ENCODE peak calls at places on chromosomes 11 and 22, in nine cellular contexts. A is fibroblast of lung, F is mammary epithelial cell, R is GM23248, Z is mesenchymal stem cell, V is SK-N-SH, D is MM.1S, G is neuronal stem cell, O is PC-3. E is an unnamed sample. For H3K4me1 and H3K9me3, the result is how much of the 10 kb centered on the place peaks cover.

GRCh38 chr11:83115551-83115950 is 41.4 kb upstream of the PCF11 start:
- DNase-seq in A (peak), F (no peak), R (no peak), Z (peak), V (no peak), D (no peak), G (no peak), O (no peak), E (no peak)

GRCh38 chr22:36182871-36183270 is 18.7 kb downstream of the APOL4 start:
- DNase-seq in A (no peak), F (no peak), R (peak), Z (no peak), V (no peak), D (no peak), G (no peak), O (no peak), E (no peak)

GRCh38 chr11:7292902-7293301 is 41.2 kb downstream of the SYT9 start:
- DNase-seq in A (no peak), F (no peak), R (no peak), Z (no peak), V (no peak), D (peak), G (no peak), O (no peak), E (no peak)

GRCh38 chr22:18157714-18158028 is 7.7 kb downstream of the USP18 start:
- DNase-seq in A (no peak), F (no peak), R (no peak), Z (no peak), V (no peak), D (no peak), G (no peak), O (no peak), E (no peak)

GRCh38 chr11:120694706-120695105 is 183.2 kb downstream of the GRIK4 start:
- DNase-seq in A (no peak), F (no peak), R (no peak), Z (no peak), V (no peak), D (no peak), G (no peak), O (no peak), E (no peak)

GRCh38 chr11:48036466-48036865 is 56.1 kb downstream of the PTPRJ start:
- DNase-seq in A (peak), F (no peak), R (peak), Z (no peak), V (no peak), D (no peak), G (no peak), O (no peak), E (no peak)

GRCh38 chr22:37559901-37560681 is at the start of gene CDC42EP1:
- DNase-seq in A (peak), F (no peak), R (peak), Z (peak), V (peak), D (no peak), G (no peak), O (peak), E (peak)

GRCh38 chr11:70627219-70627618 is 228.9 kb downstream of the CTTN start:
- DNase-seq in A (no peak), F (no peak), R (no peak), Z (no peak), V (no peak), D (no peak), G (no peak), O (no peak), E (peak)

GRCh38 chr22:40094449-40094848 is 83.3 kb upstream of the TNRC6B start:
- DNase-seq in A (no peak), F (no peak), R (peak), Z (peak), V (no peak), D (peak), G (no peak), O (no peak), E (no peak)

GRCh38 chr22:39725351-39726035 is 154.9 kb downstream of the CACNA1I start:
- DNase-seq in A (no peak), F (no peak), R (no peak), Z (no peak), V (no peak), D (no peak), G (no peak), O (no peak), E (no peak)

GRCh38 chr11:66981976-66982578 is 7.0 kb downstream of the C11orf86 start:
- DNase-seq in A (peak), F (peak), R (peak), Z (peak), V (peak), D (peak), G (no peak), O (peak), E (peak)

GRCh38 chr11:80584661-80585060 is 1143.8 kb upstream of the TENM4 start:
- DNase-seq in A (no peak), F (no peak), R (no peak), Z (no peak), V (no peak), D (peak), G (no peak), O (no peak), E (no peak)

GRCh38 chr22:25702046-25702445 is 39.9 kb upstream of the MYO18B start:
- DNase-seq in A (peak), F (peak), R (peak), Z (peak), V (peak), D (peak), G (no peak), O (peak), E (no peak)

GRCh38 chr11:77064648-77065217 is 2.0 kb upstream of the CAPN5 start:
- DNase-seq in A (no peak), F (no peak), R (no peak), Z (no peak), V (no peak), D (no peak), G (no peak), O (no peak), E (no peak)

GRCh38 chr11:33507967-33508366 is 192.7 kb downstream of the C11orf91 start:
- DNase-seq in A (no peak), F (peak), R (peak), Z (peak), V (no peak), D (no peak), G (no peak), O (peak), E (no peak)

GRCh38 chr11:48109046-48109666 is 107.5 kb upstream of the OR4B1 start:
- DNase-seq in A (peak), F (peak), R (peak), Z (peak), V (no peak), D (peak), G (no peak), O (peak), E (no peak)

GRCh38 chr11:129249923-129250322 is 57.8 kb upstream of the ARHGAP32 start:
- DNase-seq in A (peak), F (peak), R (peak), Z (no peak), V (no peak), D (no peak), G (no peak), O (no peak), E (no peak)

GRCh38 chr22:17952273-17952801 is 72.0 kb downstream of the MICAL3 start:
- DNase-seq in A (no peak), F (no peak), R (no peak), Z (no peak), V (no peak), D (no peak), G (no peak), O (peak), E (peak)

GRCh38 chr11:78109011-78109685 is 29.5 kb upstream of the NDUFC2 start:
- DNase-seq in A (no peak), F (no peak), R (no peak), Z (no peak), V (no peak), D (no peak), G (no peak), O (no peak), E (no peak)

GRCh38 chr11:77884186-77884828 is 63.4 kb downstream of the AAMDC start:
- DNase-seq in A (peak), F (no peak), R (peak), Z (peak), V (no peak), D (no peak), G (no peak), O (no peak), E (no peak)

GRCh38 chr22:25668437-25668836 is 73.6 kb upstream of the MYO18B start:
- DNase-seq in A (peak), F (peak), R (peak), Z (no peak), V (peak), D (no peak), G (no peak), O (no peak), E (no peak)

GRCh38 chr11:31987118-31988005 is 103.5 kb upstream of the RCN1 start:
- DNase-seq in A (peak), F (no peak), R (peak), Z (no peak), V (peak), D (no peak), G (peak), O (no peak), E (no peak)

GRCh38 chr22:45268167-45268957 is 16.4 kb upstream of the UPK3A start:
- DNase-seq in A (no peak), F (no peak), R (peak), Z (peak), V (peak), D (no peak), G (peak), O (no peak), E (no peak)

GRCh38 chr22:32623943-32624342 is 149.3 kb downstream of the FBXO7 start:
- DNase-seq in A (peak), F (no peak), R (peak), Z (peak), V (no peak), D (no peak), G (no peak), O (no peak), E (peak)

GRCh38 chr11:68855205-68855978 is 13.7 kb upstream of the CPT1A start:
- DNase-seq in A (peak), F (no peak), R (peak), Z (no peak), V (peak), D (peak), G (no peak), O (no peak), E (peak)

GRCh38 chr11:128599729-128600128 is 12.4 kb upstream of the ETS1 start:
- DNase-seq in A (peak), F (peak), R (peak), Z (peak), V (no peak), D (no peak), G (no peak), O (peak), E (no peak)

GRCh38 chr11:113267536-113267935 is 46.8 kb upstream of the TTC12 start:
- DNase-seq in A (no peak), F (no peak), R (no peak), Z (no peak), V (no peak), D (no peak), G (no peak), O (no peak), E (no peak)

GRCh38 chr11:56340289-56340688 is 5.5 kb upstream of the OR8K1 start:
- DNase-seq in A (no peak), F (no peak), R (no peak), Z (no peak), V (no peak), D (no peak), G (no peak), O (no peak), E (no peak)

GRCh38 chr11:9639985-9640384 is 23.9 kb upstream of the SWAP70 start:
- DNase-seq in A (no peak), F (no peak), R (no peak), Z (no peak), V (no peak), D (no peak), G (no peak), O (no peak), E (no peak)

GRCh38 chr11:121523581-121524232 is 70.9 kb upstream of the SORL1-AS1 start:
- DNase-seq in A (no peak), F (no peak), R (no peak), Z (no peak), V (no peak), D (no peak), G (no peak), O (no peak), E (no peak)

GRCh38 chr11:3905080-3905953 is 49.9 kb downstream of the STIM1 start:
- DNase-seq in A (peak), F (peak), R (peak), Z (peak), V (no peak), D (peak), G (no peak), O (peak), E (peak)

GRCh38 chr11:45041556-45041955 is 90.9 kb upstream of the TP53I11 start:
- DNase-seq in A (no peak), F (no peak), R (no peak), Z (no peak), V (no peak), D (no peak), G (no peak), O (no peak), E (no peak)

GRCh38 chr11:119823077-119823476 is 94.1 kb upstream of the NECTIN1 start:
- DNase-seq in A (no peak), F (no peak), R (no peak), Z (no peak), V (no peak), D (no peak), G (no peak), O (no peak), E (no peak)

GRCh38 chr11:45089251-45089650 is 57.2 kb upstream of the PRDM11 start:
- DNase-seq in A (peak), F (peak), R (peak), Z (peak), V (no peak), D (no peak), G (no peak), O (peak), E (peak)

GRCh38 chr11:124977006-124977405 is 23.0 kb downstream of the CCDC15 start:
- DNase-seq in A (no peak), F (no peak), R (peak), Z (no peak), V (no peak), D (no peak), G (no peak), O (no peak), E (no peak)

GRCh38 chr11:111097191-111097590 is 148.3 kb upstream of the POU2AF2 start:
- DNase-seq in A (peak), F (no peak), R (no peak), Z (peak), V (no peak), D (no peak), G (no peak), O (peak), E (peak)

GRCh38 chr11:73381589-73381988 is 5.4 kb downstream of the RELT start:
- DNase-seq in A (no peak), F (no peak), R (no peak), Z (no peak), V (no peak), D (no peak), G (no peak), O (no peak), E (no peak)
- H3K4me1 ChIP-seq in A (under half), F (under half), R (under half), Z (under half), V (under half), D (under half), G (under half), O (under half), E (under half)

GRCh38 chr11:2651054-2651617 is 48.7 kb downstream of the KCNQ1OT1 start:
- DNase-seq in A (no peak), F (no peak), R (no peak), Z (no peak), V (peak), D (no peak), G (no peak), O (no peak), E (no peak)
- H3K9me3 ChIP-seq in A (under half), F (under half), R (under half), Z (half or more), V (under half), D (under half), G (under half), O (under half), E (under half)

GRCh38 chr11:46686886-46687810 is 13.3 kb downstream of the ARHGAP1 start:
- DNase-seq in A (peak), F (peak), R (peak), Z (no peak), V (no peak), D (no peak), G (no peak), O (no peak), E (no peak)
- H3K9ac ChIP-seq in A (no peak), F (peak), R (peak), Z (peak), V (no peak), D (no peak), G (no peak), O (no peak), E (no peak)

GRCh38 chr11:102148059-102148458 is 37.8 kb downstream of the YAP1 start:
- DNase-seq in A (no peak), F (no peak), R (no peak), Z (no peak), V (no peak), D (no peak), G (no peak), O (no peak), E (no peak)
- H3K4me1 ChIP-seq in A (under half), F (under half), R (under half), Z (under half), V (under half), D (under half), G (under half), O (under half), E (under half)

GRCh38 chr22:49861642-49862407 is 8.2 kb downstream of the ZBED4 start:
- DNase-seq in A (no peak), F (no peak), R (no peak), Z (no peak), V (peak), D (no peak), G (no peak), O (no peak), E (no peak)
- H3K9me3 ChIP-seq in A (under half), F (under half), R (under half), Z (under half), V (under half), D (under half), G (under half), O (under half), E (under half)

GRCh38 chr22:24337894-24338645 is 67.4 kb downstream of the SPECC1L start:
- DNase-seq in A (no peak), F (no peak), R (no peak), Z (no peak), V (no peak), D (no peak), G (no peak), O (no peak), E (no peak)
- H3K9ac ChIP-seq in A (no peak), F (no peak), R (no peak), Z (no peak), V (no peak), D (no peak), G (no peak), O (no peak), E (no peak)